ENCODE peak calls at places on chromosomes 7 and 10, in four cellular contexts. I, D, W and J are unnamed samples.
A peak's percentile ranks its signal among the peaks of the same experiment; 100 is the strongest.

GRCh38 chr7:84069036-84069435 is 125.6 kb downstream of the SEMA3A start:
- DNase-seq in D (no peak), W (no peak), I (no peak), J (no peak)

GRCh38 chr10:93816123-93816747 is 58.5 kb downstream of the LGI1 start:
- DNase-seq in W (no peak), D (peak; percentile 23), I (peak; percentile 63), J (peak; percentile 44)

GRCh38 chr7:32217841-32218467 is 147.7 kb upstream of the PDE1C start:
- DNase-seq in I (no peak), W (no peak), D (no peak), J (no peak)

GRCh38 chr7:138396251-138397070 is 63.6 kb upstream of the TRIM24 start:
- DNase-seq in D (no peak), I (no peak), W (no peak), J (peak; percentile 82)

GRCh38 chr10:22320591-22321155 is at the start of gene BMI1:
- DNase-seq in W (peak; percentile 38), I (peak; percentile 76), D (peak; percentile 91), J (peak; percentile 95)

GRCh38 chr10:120600871-120601644 is 144.0 kb downstream of the PLPP4 start:
- DNase-seq in D (peak; percentile 16), I (no peak), W (no peak), J (no peak)

GRCh38 chr10:72229261-72230251 is 13.5 kb upstream of the ASCC1 start:
- DNase-seq in W (no peak), D (no peak), I (no peak), J (no peak)

GRCh38 chr10:96584474-96584873 is 2.3 kb downstream of the TM9SF3 start:
- DNase-seq in W (no peak), I (no peak), D (no peak), J (no peak)

GRCh38 chr10:102065561-102066420 is 642 bp downstream of the HPS6 start:
- DNase-seq in D (no peak), I (peak; percentile 65), W (no peak), J (no peak)

GRCh38 chr7:150341263-150342118 is at the start of gene RARRES2:
- DNase-seq in W (no peak), I (no peak), D (no peak), J (no peak)

GRCh38 chr10:102334106-102334505 is 61.4 kb upstream of the NFKB2 start:
- DNase-seq in W (no peak), D (no peak), I (no peak), J (no peak)

GRCh38 chr10:3969876-3970666 is 185.1 kb upstream of the KLF6 start:
- DNase-seq in I (no peak), D (no peak), W (no peak), J (no peak)

GRCh38 chr7:123916240-123916724 is 8.8 kb upstream of the SPAM1 start:
- DNase-seq in D (peak; percentile 18), I (no peak), W (no peak), J (peak; percentile 27)

GRCh38 chr10:29243750-29244149 is 45.1 kb upstream of the LYZL1 start:
- DNase-seq in I (no peak), W (no peak), D (peak; percentile 14), J (no peak)

GRCh38 chr7:36946401-36946739 is 222.1 kb upstream of the AOAH start:
- DNase-seq in I (no peak), W (no peak), D (no peak), J (no peak)

GRCh38 chr10:117168135-117168674 is 29.1 kb upstream of the KCNK18 start:
- DNase-seq in I (peak; percentile 93), W (peak; percentile 42), D (peak; percentile 83), J (peak; percentile 96)

GRCh38 chr7:23970193-23970592 is 260.2 kb downstream of the STK31 start:
- DNase-seq in D (no peak), W (no peak), I (no peak), J (no peak)